ENCODE peak calls at places on chromosomes 16 and 17, in ten cellular contexts. G, Y, S, C, N, P, D, J, Q and M are unnamed samples.

GRCh38 chr17:2337811-2338657 is 733 bp downstream of the SGSM2 start:
- DNase-seq in S (peak), P (peak), G (peak), D (peak), Y (peak), J (peak), N (peak), C (peak), Q (peak), M (peak)

GRCh38 chr17:17713839-17714238 is 32.6 kb downstream of the RAI1 start:
- DNase-seq in G (no peak), C (no peak), Q (no peak), N (peak), Y (no peak), J (no peak), D (no peak), P (no peak), S (no peak), M (no peak)

GRCh38 chr16:425082-425718 is at the start of gene RAB11FIP3:
- DNase-seq in S (peak), C (peak), Y (peak), P (peak), G (peak), J (peak), D (peak), Q (peak), N (peak), M (peak)

GRCh38 chr17:74957935-74958549 is 14.5 kb downstream of the HID1 start:
- DNase-seq in C (peak), N (peak), G (peak), Y (peak), Q (peak), P (peak), D (peak), S (peak), J (peak), M (peak)

GRCh38 chr16:23420011-23420410 is 33.0 kb downstream of the COG7 start:
- DNase-seq in J (no peak), S (no peak), P (no peak), C (no peak), Q (no peak), G (no peak), N (peak), D (no peak), Y (no peak), M (no peak)

GRCh38 chr16:11140867-11141266 is 115.1 kb downstream of the SOCS1 start:
- DNase-seq in Q (no peak), J (no peak), C (no peak), N (no peak), Y (no peak), G (no peak), S (no peak), P (no peak), D (no peak), M (no peak)

GRCh38 chr16:51967566-51967965 is 579.4 kb downstream of the TOX3 start:
- DNase-seq in N (no peak), S (no peak), J (peak), C (no peak), P (no peak), D (no peak), Y (no peak), G (no peak), Q (no peak), M (no peak)

GRCh38 chr17:61205931-61206330 is 193.7 kb upstream of the TBX2 start:
- DNase-seq in D (no peak), Q (no peak), J (peak), S (no peak), G (no peak), P (no peak), C (no peak), N (no peak), Y (no peak), M (no peak)

GRCh38 chr16:11025120-11025531 is 80.8 kb downstream of the CLEC16A start:
- DNase-seq in J (no peak), N (no peak), G (peak), P (no peak), C (no peak), Q (no peak), S (no peak), Y (no peak), D (no peak), M (no peak)

GRCh38 chr17:1604831-1605528 is 23.7 kb downstream of the SLC43A2 start:
- DNase-seq in N (no peak), Q (no peak), D (no peak), C (no peak), P (no peak), J (no peak), Y (no peak), G (no peak), S (no peak), M (no peak)

GRCh38 chr17:14038206-14038605 is 31.1 kb upstream of the COX10 start:
- DNase-seq in D (no peak), N (peak), J (no peak), S (no peak), P (no peak), C (no peak), Q (no peak), Y (no peak), G (no peak), M (no peak)

GRCh38 chr16:4946917-4947316 is 10.0 kb upstream of the PPL start:
- DNase-seq in D (no peak), S (no peak), C (no peak), Q (no peak), J (no peak), N (no peak), Y (no peak), P (no peak), G (no peak), M (no peak)

GRCh38 chr17:63224644-63225043 is 221.5 kb downstream of the CYB561 start:
- DNase-seq in Q (no peak), S (no peak), Y (no peak), C (no peak), G (no peak), P (no peak), N (no peak), J (no peak), D (no peak), M (no peak)

GRCh38 chr16:89505204-89506112 is 2.7 kb upstream of the SPG7 start:
- DNase-seq in Y (peak), N (peak), J (peak), C (peak), G (no peak), Q (no peak), S (peak), P (peak), D (peak), M (peak)

GRCh38 chr16:24526701-24527470 is 12.5 kb upstream of the RBBP6 start:
- DNase-seq in Y (no peak), P (no peak), G (no peak), J (no peak), C (no peak), S (no peak), N (no peak), Q (no peak), D (no peak), M (no peak)

GRCh38 chr17:45019177-45019711 is 32.2 kb downstream of the DCAKD start:
- DNase-seq in P (peak), D (peak), N (peak), Q (peak), G (peak), Y (peak), J (peak), C (peak), S (no peak), M (peak)

GRCh38 chr17:65556014-65556909 is 5.2 kb downstream of the AXIN2 start:
- DNase-seq in Q (peak), S (peak), D (peak), Y (peak), J (peak), P (no peak), C (peak), N (peak), G (peak), M (peak)

GRCh38 chr17:38706625-38707298 is 1.7 kb downstream of the MLLT6 start:
- DNase-seq in Q (peak), S (no peak), N (no peak), Y (no peak), D (no peak), G (peak), P (no peak), C (no peak), J (no peak), M (no peak)

GRCh38 chr17:10725262-10725661 is 4.6 kb downstream of the TMEM220 start:
- DNase-seq in G (no peak), S (no peak), P (no peak), J (no peak), Y (no peak), C (no peak), N (no peak), D (no peak), Q (no peak), M (no peak)

GRCh38 chr17:49687878-49688491 is 10.1 kb upstream of the SPOP start:
- DNase-seq in N (peak), P (no peak), D (no peak), Y (no peak), S (no peak), J (peak), G (no peak), Q (no peak), C (no peak), M (no peak)

GRCh38 chr16:15518412-15519351 is 84.3 kb downstream of the BMERB1 start:
- DNase-seq in N (peak), P (no peak), D (peak), Y (no peak), C (no peak), Q (no peak), J (peak), S (no peak), G (no peak), M (no peak)

GRCh38 chr16:83200005-83200779 is 573.4 kb downstream of the CDH13 start:
- DNase-seq in N (peak), G (no peak), C (no peak), P (no peak), S (no peak), Y (no peak), J (no peak), Q (peak), D (peak), M (no peak)

GRCh38 chr17:61248399-61248798 is 151.2 kb upstream of the TBX2 start:
- DNase-seq in G (peak), N (peak), P (no peak), S (no peak), C (no peak), D (no peak), Q (no peak), Y (no peak), J (no peak), M (no peak)

GRCh38 chr17:6903516-6903915 is 72.0 kb upstream of the TEKT1 start:
- DNase-seq in Q (no peak), D (no peak), P (no peak), S (no peak), N (no peak), G (no peak), J (no peak), C (no peak), Y (no peak), M (no peak)

GRCh38 chr17:18331879-18332278 is 16.8 kb downstream of the SMCR8 start:
- DNase-seq in G (peak), Q (no peak), C (no peak), P (no peak), J (no peak), D (no peak), N (no peak), Y (no peak), S (no peak), M (no peak)

GRCh38 chr16:27169511-27170071 is 33.7 kb upstream of the KDM8 start:
- DNase-seq in C (peak), Y (peak), Q (no peak), S (peak), J (no peak), G (peak), D (no peak), P (no peak), N (peak), M (peak)

GRCh38 chr16:70250748-70251650 is 741 bp downstream of the EXOSC6 start:
- DNase-seq in G (peak), Y (peak), N (peak), D (peak), P (no peak), J (peak), Q (peak), C (peak), S (peak), M (peak)

GRCh38 chr16:77835111-77835510 is 46.7 kb downstream of the VAT1L start:
- DNase-seq in J (no peak), G (no peak), Q (no peak), C (no peak), S (no peak), Y (no peak), D (no peak), N (no peak), P (no peak), M (no peak)

GRCh38 chr17:67132366-67132765 is 88.0 kb downstream of the CACNG1 start:
- DNase-seq in S (no peak), Y (no peak), P (peak), J (no peak), N (no peak), G (no peak), C (no peak), Q (no peak), D (no peak), M (no peak)

GRCh38 chr16:56401482-56401881 is 23.9 kb downstream of the AMFR start:
- DNase-seq in D (no peak), Q (no peak), Y (no peak), P (no peak), S (no peak), N (no peak), G (no peak), C (no peak), J (peak), M (no peak)

GRCh38 chr16:68860978-68861892 is 17.9 kb downstream of the TANGO6 start:
- DNase-seq in J (no peak), G (no peak), S (no peak), N (no peak), P (no peak), D (no peak), Y (no peak), C (no peak), Q (no peak), M (no peak)